ENCODE peak calls at places on chromosome 19, in ten cellular contexts. One of them, this sample, is unnamed.

GRCh38 chr19:51799311-51799997 is 4.5 kb downstream of the FPR3 start:
- DNase-seq in KG1: no peak
- DNase-seq in transverse colon: peak
- DNase-seq in hypothalamus: peak
- DNase-seq in activated CD4-positive, alpha-beta T cell treated with anti-CD3 and anti-CD28 coated beads, Interleukin-2, amount 10 ng/mL, durations not matched to agents 7 days and 5 days: no peak
- DNase-seq in GM04504: peak
- DNase-seq in GM12865: no peak
- DNase-seq in stimulated activated CD4-positive, alpha-beta T cell treated with anti-CD3 and anti-CD28 coated beads, Interleukin-15, amount 100 ng/mL, for 1 hour: no peak
- DNase-seq in hepatocyte: peak
- DNase-seq in GM04503: peak
- DNase-seq in this sample: no peak

GRCh38 chr19:3760871-3761361 is 576 bp downstream of the APBA3 start:
- DNase-seq in hepatocyte: no peak
- DNase-seq in GM12865: peak
- DNase-seq in hypothalamus: no peak
- DNase-seq in activated CD4-positive, alpha-beta T cell treated with anti-CD3 and anti-CD28 coated beads, Interleukin-2, amount 10 ng/mL, durations not matched to agents 7 days and 5 days: peak
- DNase-seq in transverse colon: no peak
- DNase-seq in GM04504: no peak
- DNase-seq in stimulated activated CD4-positive, alpha-beta T cell treated with anti-CD3 and anti-CD28 coated beads, Interleukin-15, amount 100 ng/mL, for 1 hour: no peak
- DNase-seq in GM04503: no peak
- DNase-seq in KG1: no peak
- DNase-seq in this sample: no peak

GRCh38 chr19:46716013-46716671 is 772 bp downstream of the PRKD2 start:
- DNase-seq in hepatocyte: peak
- DNase-seq in stimulated activated CD4-positive, alpha-beta T cell treated with anti-CD3 and anti-CD28 coated beads, Interleukin-15, amount 100 ng/mL, for 1 hour: no peak
- DNase-seq in KG1: no peak
- DNase-seq in GM04504: no peak
- DNase-seq in GM04503: no peak
- DNase-seq in transverse colon: peak
- DNase-seq in activated CD4-positive, alpha-beta T cell treated with anti-CD3 and anti-CD28 coated beads, Interleukin-2, amount 10 ng/mL, durations not matched to agents 7 days and 5 days: no peak
- DNase-seq in hypothalamus: no peak
- DNase-seq in GM12865: no peak
- DNase-seq in this sample: no peak

GRCh38 chr19:38034153-38034835 is 127.3 kb downstream of the SIPA1L3 start:
- DNase-seq in activated CD4-positive, alpha-beta T cell treated with anti-CD3 and anti-CD28 coated beads, Interleukin-2, amount 10 ng/mL, durations not matched to agents 7 days and 5 days: no peak
- DNase-seq in hypothalamus: no peak
- DNase-seq in stimulated activated CD4-positive, alpha-beta T cell treated with anti-CD3 and anti-CD28 coated beads, Interleukin-15, amount 100 ng/mL, for 1 hour: no peak
- DNase-seq in transverse colon: peak
- DNase-seq in GM04503: no peak
- DNase-seq in GM12865: peak
- DNase-seq in GM04504: no peak
- DNase-seq in hepatocyte: no peak
- DNase-seq in KG1: no peak
- DNase-seq in this sample: no peak

GRCh38 chr19:3450796-3451411 is 29.4 kb downstream of the SMIM24 start:
- DNase-seq in GM04504: peak
- DNase-seq in hepatocyte: peak
- DNase-seq in stimulated activated CD4-positive, alpha-beta T cell treated with anti-CD3 and anti-CD28 coated beads, Interleukin-15, amount 100 ng/mL, for 1 hour: no peak
- DNase-seq in GM12865: peak
- DNase-seq in GM04503: peak
- DNase-seq in transverse colon: peak
- DNase-seq in hypothalamus: no peak
- DNase-seq in KG1: no peak
- DNase-seq in activated CD4-positive, alpha-beta T cell treated with anti-CD3 and anti-CD28 coated beads, Interleukin-2, amount 10 ng/mL, durations not matched to agents 7 days and 5 days: no peak
- DNase-seq in this sample: no peak

GRCh38 chr19:51094696-51095279 is 12.1 kb upstream of the KLK14 start:
- DNase-seq in hypothalamus: no peak
- DNase-seq in stimulated activated CD4-positive, alpha-beta T cell treated with anti-CD3 and anti-CD28 coated beads, Interleukin-15, amount 100 ng/mL, for 1 hour: peak
- DNase-seq in KG1: no peak
- DNase-seq in activated CD4-positive, alpha-beta T cell treated with anti-CD3 and anti-CD28 coated beads, Interleukin-2, amount 10 ng/mL, durations not matched to agents 7 days and 5 days: peak
- DNase-seq in hepatocyte: peak
- DNase-seq in GM04504: no peak
- DNase-seq in GM12865: peak
- DNase-seq in GM04503: no peak
- DNase-seq in transverse colon: no peak
- DNase-seq in this sample: peak

GRCh38 chr19:31578326-31578725 is 229.1 kb upstream of the TSHZ3 start:
- DNase-seq in GM04503: no peak
- DNase-seq in GM12865: no peak
- DNase-seq in transverse colon: no peak
- DNase-seq in GM04504: no peak
- DNase-seq in hepatocyte: no peak
- DNase-seq in hypothalamus: no peak
- DNase-seq in stimulated activated CD4-positive, alpha-beta T cell treated with anti-CD3 and anti-CD28 coated beads, Interleukin-15, amount 100 ng/mL, for 1 hour: no peak
- DNase-seq in KG1: no peak
- DNase-seq in activated CD4-positive, alpha-beta T cell treated with anti-CD3 and anti-CD28 coated beads, Interleukin-2, amount 10 ng/mL, durations not matched to agents 7 days and 5 days: no peak
- DNase-seq in this sample: no peak

GRCh38 chr19:38452430-38453366 is 19.2 kb downstream of the RYR1 start:
- DNase-seq in hepatocyte: no peak
- DNase-seq in transverse colon: no peak
- DNase-seq in GM12865: peak
- DNase-seq in stimulated activated CD4-positive, alpha-beta T cell treated with anti-CD3 and anti-CD28 coated beads, Interleukin-15, amount 100 ng/mL, for 1 hour: no peak
- DNase-seq in KG1: no peak
- DNase-seq in hypothalamus: no peak
- DNase-seq in activated CD4-positive, alpha-beta T cell treated with anti-CD3 and anti-CD28 coated beads, Interleukin-2, amount 10 ng/mL, durations not matched to agents 7 days and 5 days: peak
- DNase-seq in GM04504: no peak
- DNase-seq in GM04503: no peak
- DNase-seq in this sample: no peak

GRCh38 chr19:51317968-51318367 is 6.5 kb downstream of the IGLON5 start:
- DNase-seq in transverse colon: no peak
- DNase-seq in GM04504: no peak
- DNase-seq in GM04503: no peak
- DNase-seq in hypothalamus: no peak
- DNase-seq in KG1: no peak
- DNase-seq in hepatocyte: no peak
- DNase-seq in activated CD4-positive, alpha-beta T cell treated with anti-CD3 and anti-CD28 coated beads, Interleukin-2, amount 10 ng/mL, durations not matched to agents 7 days and 5 days: no peak
- DNase-seq in GM12865: no peak
- DNase-seq in stimulated activated CD4-positive, alpha-beta T cell treated with anti-CD3 and anti-CD28 coated beads, Interleukin-15, amount 100 ng/mL, for 1 hour: no peak
- DNase-seq in this sample: no peak

GRCh38 chr19:51529301-51529700 is 2.2 kb downstream of the SIGLEC6 start:
- DNase-seq in stimulated activated CD4-positive, alpha-beta T cell treated with anti-CD3 and anti-CD28 coated beads, Interleukin-15, amount 100 ng/mL, for 1 hour: no peak
- DNase-seq in hepatocyte: no peak
- DNase-seq in GM04504: no peak
- DNase-seq in activated CD4-positive, alpha-beta T cell treated with anti-CD3 and anti-CD28 coated beads, Interleukin-2, amount 10 ng/mL, durations not matched to agents 7 days and 5 days: no peak
- DNase-seq in KG1: no peak
- DNase-seq in hypothalamus: no peak
- DNase-seq in GM04503: no peak
- DNase-seq in GM12865: no peak
- DNase-seq in transverse colon: no peak
- DNase-seq in this sample: no peak

GRCh38 chr19:17762505-17763229 is 11.4 kb downstream of the FCHO1 start:
- DNase-seq in GM12865: peak
- DNase-seq in GM04504: no peak
- DNase-seq in stimulated activated CD4-positive, alpha-beta T cell treated with anti-CD3 and anti-CD28 coated beads, Interleukin-15, amount 100 ng/mL, for 1 hour: no peak
- DNase-seq in hypothalamus: no peak
- DNase-seq in activated CD4-positive, alpha-beta T cell treated with anti-CD3 and anti-CD28 coated beads, Interleukin-2, amount 10 ng/mL, durations not matched to agents 7 days and 5 days: no peak
- DNase-seq in KG1: no peak
- DNase-seq in hepatocyte: no peak
- DNase-seq in transverse colon: peak
- DNase-seq in GM04503: no peak
- DNase-seq in this sample: no peak

GRCh38 chr19:1619703-1620102 is 14.4 kb upstream of the UQCR11 start:
- DNase-seq in stimulated activated CD4-positive, alpha-beta T cell treated with anti-CD3 and anti-CD28 coated beads, Interleukin-15, amount 100 ng/mL, for 1 hour: no peak
- DNase-seq in KG1: no peak
- DNase-seq in activated CD4-positive, alpha-beta T cell treated with anti-CD3 and anti-CD28 coated beads, Interleukin-2, amount 10 ng/mL, durations not matched to agents 7 days and 5 days: no peak
- DNase-seq in hepatocyte: no peak
- DNase-seq in GM04504: no peak
- DNase-seq in transverse colon: no peak
- DNase-seq in hypothalamus: no peak
- DNase-seq in GM12865: no peak
- DNase-seq in GM04503: no peak
- DNase-seq in this sample: no peak

GRCh38 chr19:18414504-18415176 is 4.6 kb upstream of the SSBP4 start:
- DNase-seq in hepatocyte: no peak
- DNase-seq in activated CD4-positive, alpha-beta T cell treated with anti-CD3 and anti-CD28 coated beads, Interleukin-2, amount 10 ng/mL, durations not matched to agents 7 days and 5 days: peak
- DNase-seq in GM04503: no peak
- DNase-seq in hypothalamus: no peak
- DNase-seq in GM04504: no peak
- DNase-seq in stimulated activated CD4-positive, alpha-beta T cell treated with anti-CD3 and anti-CD28 coated beads, Interleukin-15, amount 100 ng/mL, for 1 hour: no peak
- DNase-seq in GM12865: peak
- DNase-seq in transverse colon: no peak
- DNase-seq in KG1: peak
- DNase-seq in this sample: no peak

GRCh38 chr19:277581-278165 is 13.5 kb downstream of the PLPP2 start:
- DNase-seq in GM04504: no peak
- DNase-seq in stimulated activated CD4-positive, alpha-beta T cell treated with anti-CD3 and anti-CD28 coated beads, Interleukin-15, amount 100 ng/mL, for 1 hour: no peak
- DNase-seq in hypothalamus: no peak
- DNase-seq in GM12865: no peak
- DNase-seq in activated CD4-positive, alpha-beta T cell treated with anti-CD3 and anti-CD28 coated beads, Interleukin-2, amount 10 ng/mL, durations not matched to agents 7 days and 5 days: no peak
- DNase-seq in transverse colon: no peak
- DNase-seq in GM04503: no peak
- DNase-seq in KG1: no peak
- DNase-seq in hepatocyte: peak
- DNase-seq in this sample: no peak

GRCh38 chr19:53132231-53132991 is at the start of gene ZNF415:
- DNase-seq in GM12865: no peak
- DNase-seq in GM04503: no peak
- DNase-seq in stimulated activated CD4-positive, alpha-beta T cell treated with anti-CD3 and anti-CD28 coated beads, Interleukin-15, amount 100 ng/mL, for 1 hour: peak
- DNase-seq in hypothalamus: peak
- DNase-seq in GM04504: peak
- DNase-seq in hepatocyte: peak
- DNase-seq in KG1: peak
- DNase-seq in transverse colon: peak
- DNase-seq in activated CD4-positive, alpha-beta T cell treated with anti-CD3 and anti-CD28 coated beads, Interleukin-2, amount 10 ng/mL, durations not matched to agents 7 days and 5 days: peak
- DNase-seq in this sample: peak

GRCh38 chr19:10006335-10006708 is 4.0 kb downstream of the COL5A3 start:
- DNase-seq in KG1: no peak
- DNase-seq in transverse colon: peak
- DNase-seq in activated CD4-positive, alpha-beta T cell treated with anti-CD3 and anti-CD28 coated beads, Interleukin-2, amount 10 ng/mL, durations not matched to agents 7 days and 5 days: no peak
- DNase-seq in GM04503: no peak
- DNase-seq in GM12865: peak
- DNase-seq in GM04504: peak
- DNase-seq in hepatocyte: no peak
- DNase-seq in hypothalamus: no peak
- DNase-seq in stimulated activated CD4-positive, alpha-beta T cell treated with anti-CD3 and anti-CD28 coated beads, Interleukin-15, amount 100 ng/mL, for 1 hour: no peak
- DNase-seq in this sample: no peak

GRCh38 chr19:46913852-46914430 is 53.1 kb downstream of the ARHGAP35 start:
- DNase-seq in GM04503: no peak
- DNase-seq in GM12865: no peak
- DNase-seq in stimulated activated CD4-positive, alpha-beta T cell treated with anti-CD3 and anti-CD28 coated beads, Interleukin-15, amount 100 ng/mL, for 1 hour: no peak
- DNase-seq in activated CD4-positive, alpha-beta T cell treated with anti-CD3 and anti-CD28 coated beads, Interleukin-2, amount 10 ng/mL, durations not matched to agents 7 days and 5 days: no peak
- DNase-seq in hypothalamus: no peak
- DNase-seq in transverse colon: no peak
- DNase-seq in KG1: peak
- DNase-seq in GM04504: no peak
- DNase-seq in hepatocyte: no peak
- DNase-seq in this sample: no peak

GRCh38 chr19:11197291-11198174 is at the start of gene KANK2:
- DNase-seq in transverse colon: peak
- DNase-seq in activated CD4-positive, alpha-beta T cell treated with anti-CD3 and anti-CD28 coated beads, Interleukin-2, amount 10 ng/mL, durations not matched to agents 7 days and 5 days: peak
- DNase-seq in GM12865: peak
- DNase-seq in hypothalamus: peak
- DNase-seq in GM04503: no peak
- DNase-seq in hepatocyte: peak
- DNase-seq in GM04504: peak
- DNase-seq in stimulated activated CD4-positive, alpha-beta T cell treated with anti-CD3 and anti-CD28 coated beads, Interleukin-15, amount 100 ng/mL, for 1 hour: peak
- DNase-seq in KG1: peak
- DNase-seq in this sample: peak

GRCh38 chr19:17311455-17312248 is 2.3 kb downstream of the DDA1 start:
- DNase-seq in hepatocyte: peak
- DNase-seq in hypothalamus: no peak
- DNase-seq in activated CD4-positive, alpha-beta T cell treated with anti-CD3 and anti-CD28 coated beads, Interleukin-2, amount 10 ng/mL, durations not matched to agents 7 days and 5 days: no peak
- DNase-seq in stimulated activated CD4-positive, alpha-beta T cell treated with anti-CD3 and anti-CD28 coated beads, Interleukin-15, amount 100 ng/mL, for 1 hour: no peak
- DNase-seq in KG1: no peak
- DNase-seq in GM04504: peak
- DNase-seq in GM12865: no peak
- DNase-seq in transverse colon: no peak
- DNase-seq in GM04503: no peak
- DNase-seq in this sample: no peak

GRCh38 chr19:31139871-31140505 is 209.2 kb downstream of the TSHZ3 start:
- DNase-seq in activated CD4-positive, alpha-beta T cell treated with anti-CD3 and anti-CD28 coated beads, Interleukin-2, amount 10 ng/mL, durations not matched to agents 7 days and 5 days: no peak
- DNase-seq in GM04504: no peak
- DNase-seq in GM04503: peak
- DNase-seq in transverse colon: no peak
- DNase-seq in KG1: no peak
- DNase-seq in hepatocyte: no peak
- DNase-seq in stimulated activated CD4-positive, alpha-beta T cell treated with anti-CD3 and anti-CD28 coated beads, Interleukin-15, amount 100 ng/mL, for 1 hour: no peak
- DNase-seq in GM12865: no peak
- DNase-seq in hypothalamus: no peak
- DNase-seq in this sample: no peak

GRCh38 chr19:46265217-46265828 is 31.5 kb upstream of the HIF3A start:
- DNase-seq in KG1: peak
- DNase-seq in GM04504: peak
- DNase-seq in hepatocyte: peak
- DNase-seq in hypothalamus: no peak
- DNase-seq in GM04503: peak
- DNase-seq in stimulated activated CD4-positive, alpha-beta T cell treated with anti-CD3 and anti-CD28 coated beads, Interleukin-15, amount 100 ng/mL, for 1 hour: peak
- DNase-seq in GM12865: peak
- DNase-seq in activated CD4-positive, alpha-beta T cell treated with anti-CD3 and anti-CD28 coated beads, Interleukin-2, amount 10 ng/mL, durations not matched to agents 7 days and 5 days: peak
- DNase-seq in transverse colon: peak
- DNase-seq in this sample: peak

GRCh38 chr19:1512671-1513491 is at the start of gene ADAMTSL5:
- DNase-seq in KG1: no peak
- DNase-seq in GM04504: peak
- DNase-seq in hepatocyte: peak
- DNase-seq in activated CD4-positive, alpha-beta T cell treated with anti-CD3 and anti-CD28 coated beads, Interleukin-2, amount 10 ng/mL, durations not matched to agents 7 days and 5 days: peak
- DNase-seq in stimulated activated CD4-positive, alpha-beta T cell treated with anti-CD3 and anti-CD28 coated beads, Interleukin-15, amount 100 ng/mL, for 1 hour: peak
- DNase-seq in transverse colon: peak
- DNase-seq in hypothalamus: no peak
- DNase-seq in GM12865: peak
- DNase-seq in GM04503: no peak
- DNase-seq in this sample: peak

GRCh38 chr19:48135411-48135810 is 24.8 kb upstream of the PLA2G4C start:
- DNase-seq in hepatocyte: peak
- DNase-seq in GM04504: no peak
- DNase-seq in GM12865: peak
- DNase-seq in KG1: no peak
- DNase-seq in hypothalamus: no peak
- DNase-seq in GM04503: no peak
- DNase-seq in stimulated activated CD4-positive, alpha-beta T cell treated with anti-CD3 and anti-CD28 coated beads, Interleukin-15, amount 100 ng/mL, for 1 hour: no peak
- DNase-seq in transverse colon: no peak
- DNase-seq in activated CD4-positive, alpha-beta T cell treated with anti-CD3 and anti-CD28 coated beads, Interleukin-2, amount 10 ng/mL, durations not matched to agents 7 days and 5 days: no peak
- DNase-seq in this sample: no peak

GRCh38 chr19:18439025-18439909 is 1.3 kb upstream of the ISYNA1 start:
- DNase-seq in hepatocyte: no peak
- DNase-seq in KG1: no peak
- DNase-seq in GM04503: no peak
- DNase-seq in GM12865: no peak
- DNase-seq in transverse colon: no peak
- DNase-seq in GM04504: no peak
- DNase-seq in hypothalamus: no peak
- DNase-seq in activated CD4-positive, alpha-beta T cell treated with anti-CD3 and anti-CD28 coated beads, Interleukin-2, amount 10 ng/mL, durations not matched to agents 7 days and 5 days: no peak
- DNase-seq in stimulated activated CD4-positive, alpha-beta T cell treated with anti-CD3 and anti-CD28 coated beads, Interleukin-15, amount 100 ng/mL, for 1 hour: no peak
- DNase-seq in this sample: no peak

GRCh38 chr19:44113784-44114390 is 688 bp downstream of the ZNF225 start:
- DNase-seq in KG1: peak
- DNase-seq in GM04504: no peak
- DNase-seq in transverse colon: peak
- DNase-seq in hypothalamus: no peak
- DNase-seq in GM12865: no peak
- DNase-seq in GM04503: no peak
- DNase-seq in stimulated activated CD4-positive, alpha-beta T cell treated with anti-CD3 and anti-CD28 coated beads, Interleukin-15, amount 100 ng/mL, for 1 hour: no peak
- DNase-seq in hepatocyte: no peak
- DNase-seq in activated CD4-positive, alpha-beta T cell treated with anti-CD3 and anti-CD28 coated beads, Interleukin-2, amount 10 ng/mL, durations not matched to agents 7 days and 5 days: no peak
- DNase-seq in this sample: no peak

GRCh38 chr19:45455707-45456499 is 11.9 kb upstream of the FOSB start:
- DNase-seq in transverse colon: peak
- DNase-seq in GM04504: peak
- DNase-seq in stimulated activated CD4-positive, alpha-beta T cell treated with anti-CD3 and anti-CD28 coated beads, Interleukin-15, amount 100 ng/mL, for 1 hour: no peak
- DNase-seq in hypothalamus: peak
- DNase-seq in GM12865: peak
- DNase-seq in activated CD4-positive, alpha-beta T cell treated with anti-CD3 and anti-CD28 coated beads, Interleukin-2, amount 10 ng/mL, durations not matched to agents 7 days and 5 days: no peak
- DNase-seq in KG1: peak
- DNase-seq in hepatocyte: peak
- DNase-seq in GM04503: peak
- DNase-seq in this sample: peak

GRCh38 chr19:8607386-8607785 is 3.1 kb downstream of the ADAMTS10 start:
- DNase-seq in hepatocyte: no peak
- DNase-seq in transverse colon: no peak
- DNase-seq in KG1: no peak
- DNase-seq in hypothalamus: no peak
- DNase-seq in GM04504: no peak
- DNase-seq in GM12865: no peak
- DNase-seq in GM04503: no peak
- DNase-seq in activated CD4-positive, alpha-beta T cell treated with anti-CD3 and anti-CD28 coated beads, Interleukin-2, amount 10 ng/mL, durations not matched to agents 7 days and 5 days: no peak
- DNase-seq in stimulated activated CD4-positive, alpha-beta T cell treated with anti-CD3 and anti-CD28 coated beads, Interleukin-15, amount 100 ng/mL, for 1 hour: no peak
- DNase-seq in this sample: no peak

GRCh38 chr19:961866-962620 is 22.1 kb upstream of the WDR18 start:
- DNase-seq in transverse colon: peak
- DNase-seq in GM04504: no peak
- DNase-seq in activated CD4-positive, alpha-beta T cell treated with anti-CD3 and anti-CD28 coated beads, Interleukin-2, amount 10 ng/mL, durations not matched to agents 7 days and 5 days: peak
- DNase-seq in hepatocyte: peak
- DNase-seq in stimulated activated CD4-positive, alpha-beta T cell treated with anti-CD3 and anti-CD28 coated beads, Interleukin-15, amount 100 ng/mL, for 1 hour: no peak
- DNase-seq in hypothalamus: no peak
- DNase-seq in GM12865: no peak
- DNase-seq in GM04503: no peak
- DNase-seq in KG1: no peak
- DNase-seq in this sample: no peak